ENCODE peak calls at places on chromosomes 11 and 22, in seven cellular contexts. One of them, this sample, is unnamed.
A peak's percentile ranks its signal among the peaks of the same experiment; 100 is the strongest.

GRCh38 chr11:134069426-134069921 is 602 bp downstream of the JAM3 start:
- DNase-seq in trophoblast cell: no peak
- DNase-seq in H1: no peak
- DNase-seq in mesenchymal stem cell: peak; percentile 40
- DNase-seq in neuronal stem cell: no peak
- DNase-seq in mesendoderm: peak; percentile 64
- DNase-seq in H9: no peak
- DNase-seq in this sample: peak; percentile 31

GRCh38 chr11:122628691-122629555 is 26.6 kb upstream of the UBASH3B start:
- DNase-seq in H1: peak; percentile 86
- DNase-seq in H9: peak; percentile 81
- DNase-seq in trophoblast cell: peak; percentile 91
- DNase-seq in mesenchymal stem cell: peak; percentile 75
- DNase-seq in neuronal stem cell: peak; percentile 57
- DNase-seq in mesendoderm: peak; percentile 87
- DNase-seq in this sample: peak; percentile 77

GRCh38 chr11:10725114-10725906 is 25.7 kb upstream of the CTR9 start:
- DNase-seq in trophoblast cell: peak; percentile 28
- DNase-seq in mesendoderm: no peak
- DNase-seq in H1: no peak
- DNase-seq in mesenchymal stem cell: peak; percentile 86
- DNase-seq in H9: no peak
- DNase-seq in neuronal stem cell: no peak
- DNase-seq in this sample: peak; percentile 86

GRCh38 chr11:65650547-65651338 is 12.0 kb downstream of the RELA start:
- DNase-seq in neuronal stem cell: no peak
- DNase-seq in mesenchymal stem cell: no peak
- DNase-seq in mesendoderm: peak; percentile 21
- DNase-seq in H1: no peak
- DNase-seq in H9: peak; percentile 58
- DNase-seq in trophoblast cell: peak; percentile 71
- DNase-seq in this sample: no peak

GRCh38 chr11:20022363-20023081 is 137.8 kb downstream of the DBX1 start:
- DNase-seq in neuronal stem cell: peak; percentile 81
- DNase-seq in mesenchymal stem cell: peak; percentile 72
- DNase-seq in trophoblast cell: peak; percentile 84
- DNase-seq in H9: peak; percentile 80
- DNase-seq in mesendoderm: peak; percentile 97
- DNase-seq in H1: peak; percentile 70
- DNase-seq in this sample: peak; percentile 63

GRCh38 chr11:24134879-24135588 is 361.8 kb upstream of the LUZP2 start:
- DNase-seq in mesendoderm: no peak
- DNase-seq in H9: no peak
- DNase-seq in mesenchymal stem cell: peak; percentile 21
- DNase-seq in H1: no peak
- DNase-seq in neuronal stem cell: no peak
- DNase-seq in trophoblast cell: peak; percentile 41
- DNase-seq in this sample: no peak

GRCh38 chr11:128294001-128294684 is 293.2 kb downstream of the ETS1 start:
- DNase-seq in mesenchymal stem cell: peak; percentile 57
- DNase-seq in mesendoderm: no peak
- DNase-seq in trophoblast cell: no peak
- DNase-seq in H9: no peak
- DNase-seq in neuronal stem cell: no peak
- DNase-seq in H1: no peak
- DNase-seq in this sample: no peak

GRCh38 chr11:119878990-119879389 is 150.0 kb upstream of the NECTIN1 start:
- DNase-seq in mesendoderm: no peak
- DNase-seq in mesenchymal stem cell: no peak
- DNase-seq in trophoblast cell: no peak
- DNase-seq in neuronal stem cell: no peak
- DNase-seq in H9: no peak
- DNase-seq in H1: no peak
- DNase-seq in this sample: no peak

GRCh38 chr22:46514592-46515207 is 22.7 kb downstream of the CELSR1 start:
- DNase-seq in mesendoderm: peak; percentile 70
- DNase-seq in mesenchymal stem cell: peak; percentile 13
- DNase-seq in trophoblast cell: no peak
- DNase-seq in H9: no peak
- DNase-seq in neuronal stem cell: no peak
- DNase-seq in H1: no peak
- DNase-seq in this sample: peak; percentile 69

GRCh38 chr11:65090628-65091027 is 5.4 kb upstream of the VPS51 start:
- DNase-seq in trophoblast cell: no peak
- DNase-seq in mesendoderm: no peak
- DNase-seq in H9: no peak
- DNase-seq in neuronal stem cell: no peak
- DNase-seq in mesenchymal stem cell: no peak
- DNase-seq in H1: no peak
- DNase-seq in this sample: no peak

GRCh38 chr11:65701686-65702085 is 10.4 kb upstream of the KAT5 start:
- DNase-seq in H1: no peak
- DNase-seq in mesenchymal stem cell: no peak
- DNase-seq in trophoblast cell: no peak
- DNase-seq in neuronal stem cell: no peak
- DNase-seq in H9: no peak
- DNase-seq in mesendoderm: no peak
- DNase-seq in this sample: no peak

GRCh38 chr22:44453441-44454112 is 44.5 kb downstream of the RTL6 start:
- DNase-seq in neuronal stem cell: no peak
- DNase-seq in mesendoderm: no peak
- DNase-seq in mesenchymal stem cell: no peak
- DNase-seq in H1: no peak
- DNase-seq in H9: no peak
- DNase-seq in trophoblast cell: no peak
- DNase-seq in this sample: no peak

GRCh38 chr11:76663461-76663760 is 7.1 kb downstream of the LRRC32 start:
- DNase-seq in neuronal stem cell: no peak
- DNase-seq in mesendoderm: no peak
- DNase-seq in mesenchymal stem cell: no peak
- DNase-seq in H1: no peak
- DNase-seq in trophoblast cell: no peak
- DNase-seq in H9: no peak
- DNase-seq in this sample: no peak
- H3K18ac ChIP-seq in neuronal stem cell: no peak overlapping the region
- H3K18ac ChIP-seq in mesendoderm: no peak overlapping the region
- H3K18ac ChIP-seq in mesenchymal stem cell: no peak overlapping the region
- H3K18ac ChIP-seq in H1: no peak overlapping the region
- H3K18ac ChIP-seq in trophoblast cell: no peak overlapping the region
- H3K18ac ChIP-seq in H9: no peak overlapping the region
- H3K18ac ChIP-seq in this sample: no peak overlapping the region

DNA sequence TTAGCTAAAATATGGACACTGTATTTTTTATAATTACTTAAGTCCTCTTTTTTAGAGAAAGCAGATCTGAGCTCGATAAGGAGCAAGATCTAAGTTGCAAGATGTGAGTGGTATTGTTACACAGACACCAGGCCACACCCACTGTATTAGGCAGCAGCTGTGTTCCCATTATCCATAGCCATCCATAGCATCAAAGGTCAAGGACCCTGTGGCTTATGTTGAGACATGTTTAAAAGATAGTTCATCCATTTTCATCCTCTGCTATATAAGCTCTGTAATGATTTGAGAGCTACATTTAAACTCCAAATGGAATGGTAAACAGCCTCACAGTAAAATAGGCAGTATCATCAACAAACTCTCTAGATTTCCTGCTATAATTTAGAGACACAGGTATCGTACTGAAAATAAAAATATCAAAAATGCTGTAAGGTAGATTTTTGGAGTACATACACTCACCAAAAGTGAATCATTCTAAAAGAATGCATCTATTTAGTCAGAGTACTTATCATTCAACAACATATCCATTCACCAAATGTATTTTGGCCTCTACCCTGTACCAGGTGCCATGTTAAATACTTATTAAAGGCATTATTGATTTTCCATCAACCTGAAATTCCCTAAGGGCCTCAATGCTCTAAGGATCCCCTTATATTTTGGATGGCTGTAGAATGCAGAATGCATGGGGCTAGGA is 574.0 kb downstream of the LRRC4C start:
- DNase-seq in mesendoderm: no peak
- DNase-seq in mesenchymal stem cell: no peak
- DNase-seq in H1: no peak
- DNase-seq in H9: no peak
- DNase-seq in neuronal stem cell: no peak
- DNase-seq in trophoblast cell: no peak
- DNase-seq in this sample: no peak
- H3K18ac ChIP-seq in mesendoderm: no peak overlapping the region
- H3K18ac ChIP-seq in mesenchymal stem cell: no peak overlapping the region
- H3K18ac ChIP-seq in H1: no peak overlapping the region
- H3K18ac ChIP-seq in H9: no peak overlapping the region
- H3K18ac ChIP-seq in neuronal stem cell: no peak overlapping the region
- H3K18ac ChIP-seq in trophoblast cell: no peak overlapping the region
- H3K18ac ChIP-seq in this sample: no peak overlapping the region

GRCh38 chr11:116422976-116423375 is 349.8 kb downstream of the BUD13 start:
- DNase-seq in H9: peak; percentile 69
- DNase-seq in mesenchymal stem cell: no peak
- DNase-seq in H1: peak; percentile 62
- DNase-seq in trophoblast cell: no peak
- DNase-seq in neuronal stem cell: no peak
- DNase-seq in mesendoderm: peak; percentile 79
- DNase-seq in this sample: no peak

GRCh38 chr11:116422556-116422955 is 350.2 kb downstream of the BUD13 start:
- DNase-seq in H1: no peak
- DNase-seq in mesendoderm: no peak
- DNase-seq in mesenchymal stem cell: no peak
- DNase-seq in trophoblast cell: no peak
- DNase-seq in H9: no peak
- DNase-seq in neuronal stem cell: no peak
- DNase-seq in this sample: no peak

GRCh38 chr11:116420030-116420429 is 352.8 kb downstream of the BUD13 start:
- DNase-seq in H9: no peak
- DNase-seq in neuronal stem cell: no peak
- DNase-seq in mesendoderm: no peak
- DNase-seq in mesenchymal stem cell: no peak
- DNase-seq in H1: no peak
- DNase-seq in trophoblast cell: no peak
- DNase-seq in this sample: no peak

GRCh38 chr11:116420770-116421528 is 351.8 kb downstream of the BUD13 start:
- DNase-seq in neuronal stem cell: no peak
- DNase-seq in H9: no peak
- DNase-seq in H1: no peak
- DNase-seq in mesendoderm: peak; percentile 63
- DNase-seq in trophoblast cell: peak; percentile 3
- DNase-seq in mesenchymal stem cell: no peak
- DNase-seq in this sample: no peak

DNA sequence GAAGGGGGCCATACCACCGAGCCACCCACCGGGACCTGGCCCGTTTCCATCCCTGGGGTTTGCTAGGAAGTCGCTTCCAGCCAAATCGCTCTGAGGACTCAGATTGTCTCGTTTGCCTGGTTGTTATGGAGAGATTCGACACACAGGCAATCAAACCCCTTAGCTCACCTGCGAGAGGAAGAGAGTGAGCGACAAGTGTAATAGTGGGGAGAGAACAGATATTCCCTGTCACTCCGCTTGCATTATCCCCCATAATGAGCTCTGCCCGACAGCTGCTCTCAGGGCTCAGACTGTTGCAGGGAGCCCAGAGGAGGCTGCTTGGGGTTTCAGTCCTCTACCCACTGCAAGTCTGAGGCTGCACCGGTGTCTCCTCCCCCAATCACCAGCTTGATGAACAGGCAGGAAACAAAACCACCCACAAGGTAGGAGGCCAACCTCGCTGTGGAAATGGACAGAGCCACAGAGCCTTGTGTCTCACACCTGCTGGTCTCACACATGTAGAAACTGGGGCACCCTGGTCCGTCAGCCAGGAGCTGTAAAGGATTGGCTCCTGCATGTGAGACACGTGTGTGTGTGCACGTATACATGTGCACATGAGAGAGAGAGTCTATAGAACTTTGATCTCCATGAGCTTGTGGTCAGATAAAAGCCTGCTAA is 351.1 kb downstream of the BUD13 start:
- DNase-seq in mesenchymal stem cell: no peak
- DNase-seq in H1: no peak
- DNase-seq in mesendoderm: peak; percentile 39
- DNase-seq in neuronal stem cell: no peak
- DNase-seq in trophoblast cell: no peak
- DNase-seq in H9: no peak
- DNase-seq in this sample: no peak
- H3K18ac ChIP-seq in mesenchymal stem cell: no peak overlapping the region
- H3K18ac ChIP-seq in H1: peak overlapping the region; percentile 61
- H3K18ac ChIP-seq in mesendoderm: no peak overlapping the region
- H3K18ac ChIP-seq in neuronal stem cell: peak overlapping the region; percentile 76
- H3K18ac ChIP-seq in trophoblast cell: no peak overlapping the region
- H3K18ac ChIP-seq in H9: no peak overlapping the region
- H3K18ac ChIP-seq in this sample: no peak overlapping the region

GRCh38 chr11:80186687-80187086 is 745.9 kb upstream of the TENM4 start:
- DNase-seq in H9: no peak
- DNase-seq in H1: no peak
- DNase-seq in neuronal stem cell: no peak
- DNase-seq in mesenchymal stem cell: peak; percentile 36
- DNase-seq in trophoblast cell: no peak
- DNase-seq in mesendoderm: no peak
- DNase-seq in this sample: no peak
- H3K18ac ChIP-seq in H9: no peak overlapping the region
- H3K18ac ChIP-seq in H1: no peak overlapping the region
- H3K18ac ChIP-seq in neuronal stem cell: no peak overlapping the region
- H3K18ac ChIP-seq in mesenchymal stem cell: no peak overlapping the region
- H3K18ac ChIP-seq in trophoblast cell: no peak overlapping the region
- H3K18ac ChIP-seq in mesendoderm: no peak overlapping the region
- H3K18ac ChIP-seq in this sample: no peak overlapping the region

GRCh38 chr11:111297696-111298095 is 650 bp upstream of the POU2AF3 start:
- DNase-seq in H9: peak; percentile 45
- DNase-seq in neuronal stem cell: no peak
- DNase-seq in mesendoderm: no peak
- DNase-seq in H1: peak; percentile 57
- DNase-seq in mesenchymal stem cell: no peak
- DNase-seq in trophoblast cell: no peak
- DNase-seq in this sample: no peak

GRCh38 chr11:111296196-111296595 is 2.1 kb upstream of the POU2AF3 start:
- DNase-seq in mesendoderm: no peak
- DNase-seq in mesenchymal stem cell: no peak
- DNase-seq in trophoblast cell: no peak
- DNase-seq in neuronal stem cell: no peak
- DNase-seq in H9: no peak
- DNase-seq in H1: no peak
- DNase-seq in this sample: no peak

GRCh38 chr11:111291764-111292163 is 6.6 kb upstream of the POU2AF3 start:
- DNase-seq in mesendoderm: no peak
- DNase-seq in mesenchymal stem cell: no peak
- DNase-seq in H9: no peak
- DNase-seq in H1: no peak
- DNase-seq in trophoblast cell: no peak
- DNase-seq in neuronal stem cell: no peak
- DNase-seq in this sample: no peak
- H3K18ac ChIP-seq in mesendoderm: no peak overlapping the region
- H3K18ac ChIP-seq in mesenchymal stem cell: no peak overlapping the region
- H3K18ac ChIP-seq in H9: no peak overlapping the region
- H3K18ac ChIP-seq in H1: no peak overlapping the region
- H3K18ac ChIP-seq in trophoblast cell: no peak overlapping the region
- H3K18ac ChIP-seq in neuronal stem cell: no peak overlapping the region
- H3K18ac ChIP-seq in this sample: no peak overlapping the region

GRCh38 chr11:101262258-101262657 is 132.6 kb upstream of the PGR start:
- DNase-seq in mesenchymal stem cell: no peak
- DNase-seq in H9: no peak
- DNase-seq in trophoblast cell: no peak
- DNase-seq in H1: no peak
- DNase-seq in mesendoderm: no peak
- DNase-seq in neuronal stem cell: no peak
- DNase-seq in this sample: no peak
- H3K18ac ChIP-seq in mesenchymal stem cell: no peak overlapping the region
- H3K18ac ChIP-seq in H9: no peak overlapping the region
- H3K18ac ChIP-seq in trophoblast cell: no peak overlapping the region
- H3K18ac ChIP-seq in H1: no peak overlapping the region
- H3K18ac ChIP-seq in mesendoderm: no peak overlapping the region
- H3K18ac ChIP-seq in neuronal stem cell: no peak overlapping the region
- H3K18ac ChIP-seq in this sample: no peak overlapping the region

This sample was measured in IMR-90.